ENCODE peak calls at places on chromosome 20, in ten cellular contexts. N is iPS DF 6.9, E is ovary, L is uterus, V is transverse colon, S is Caco-2, Q is GM23248, D is colonic mucosa, Z is fibroblast of lung, C is upper lobe of right lung. Y is an unnamed sample. For H3K9me3, the result is how much of the 10 kb centered on the place peaks cover.

GRCh38 chr20:9534025-9534424 is 19.6 kb downstream of the LAMP5 start:
- DNase-seq in D (no peak), Z (no peak), L (no peak), Q (no peak), S (no peak), E (no peak), C (no peak), N (no peak), V (no peak), Y (no peak)

GRCh38 chr20:2697768-2698167 is 5.2 kb downstream of the EBF4 start:
- DNase-seq in E (no peak), Z (no peak), C (no peak), S (no peak), Q (no peak), N (no peak), V (no peak), D (peak), L (no peak), Y (no peak)

GRCh38 chr20:35315199-35316020 is 23.2 kb upstream of the FAM83C start:
- DNase-seq in E (no peak), Z (no peak), D (no peak), V (no peak), Q (peak), L (no peak), S (no peak), N (no peak), C (no peak), Y (no peak)

GRCh38 chr20:21523895-21524294 is 10.0 kb upstream of the NKX2-2 start:
- DNase-seq in V (no peak), C (no peak), N (no peak), L (no peak), Q (no peak), E (no peak), Z (no peak), S (no peak), D (no peak), Y (no peak)

GRCh38 chr20:6956056-6956455 is 188.6 kb downstream of the BMP2 start:
- DNase-seq in S (no peak), D (no peak), E (no peak), N (no peak), V (no peak), L (no peak), Q (no peak), C (no peak), Z (peak), Y (no peak)

GRCh38 chr20:33506576-33506975 is 16.7 kb downstream of the CBFA2T2 start:
- DNase-seq in C (no peak), Q (no peak), V (no peak), E (no peak), S (no peak), L (no peak), Z (no peak), D (no peak), N (no peak), Y (no peak)

GRCh38 chr20:44342240-44342639 is 5.4 kb downstream of the R3HDML start:
- DNase-seq in N (no peak), C (peak), S (no peak), Z (no peak), D (no peak), L (no peak), E (no peak), Q (peak), V (no peak), Y (no peak)

GRCh38 chr20:21100590-21101452 is 5.3 kb downstream of the LINC00237 start:
- DNase-seq in N (no peak), S (peak), V (no peak), Q (peak), D (peak), E (no peak), C (peak), Z (peak), L (no peak), Y (no peak)

GRCh38 chr20:53040678-53041674 is 68.8 kb downstream of the TSHZ2 start:
- DNase-seq in E (peak), Z (peak), V (no peak), L (peak), C (no peak), N (no peak), S (no peak), Q (peak), D (peak), Y (no peak)

GRCh38 chr20:63314566-63315239 is 21.7 kb downstream of the COL20A1 start:
- DNase-seq in C (peak), Q (no peak), Z (no peak), V (no peak), S (no peak), N (no peak), E (peak), L (no peak), D (no peak), Y (no peak)

GRCh38 chr20:22673467-22673866 is 89.1 kb upstream of the FOXA2 start:
- DNase-seq in N (no peak), Q (no peak), S (no peak), Z (no peak), D (no peak), L (no peak), V (no peak), C (no peak), E (no peak), Y (no peak)

GRCh38 chr20:63127700-63128364 is 88.1 kb downstream of the YTHDF1 start:
- DNase-seq in L (no peak), Z (no peak), S (no peak), D (no peak), Q (no peak), C (peak), E (no peak), V (no peak), N (no peak), Y (no peak)

GRCh38 chr20:63819224-63819917 is 11.7 kb downstream of the ZBTB46 start:
- DNase-seq in Z (peak), Q (peak), C (no peak), D (no peak), N (no peak), L (peak), S (peak), E (no peak), V (peak), Y (peak)

GRCh38 chr20:63645218-63645617 is 8.0 kb downstream of the STMN3 start:
- DNase-seq in D (no peak), C (no peak), E (no peak), S (no peak), Q (no peak), V (no peak), N (no peak), Z (no peak), L (no peak), Y (no peak)

GRCh38 chr20:3090565-3090964 is 6.0 kb upstream of the AVP start:
- DNase-seq in E (no peak), L (no peak), C (no peak), S (no peak), Q (no peak), N (no peak), D (no peak), Z (no peak), V (no peak), Y (no peak)

GRCh38 chr20:58328836-58329235 is 19.3 kb downstream of the RAB22A start:
- DNase-seq in D (no peak), E (no peak), C (no peak), N (no peak), S (no peak), V (no peak), Z (no peak), Q (no peak), L (no peak), Y (no peak)

GRCh38 chr20:33859751-33860150 is 48.6 kb downstream of the CHMP4B start:
- DNase-seq in N (no peak), Z (no peak), V (no peak), C (no peak), L (no peak), E (no peak), D (no peak), Q (no peak), S (no peak), Y (no peak)

GRCh38 chr20:8722277-8722928 is 346.5 kb upstream of the PLCB4 start:
- DNase-seq in S (peak), E (no peak), Q (peak), V (peak), N (peak), Z (peak), D (peak), C (no peak), L (peak), Y (peak)

GRCh38 chr20:64035066-64035932 is 683 bp upstream of the C20orf204 start:
- DNase-seq in S (no peak), D (no peak), Q (no peak), C (peak), V (no peak), L (no peak), N (no peak), Z (no peak), E (no peak), Y (no peak)

GRCh38 chr20:38473353-38473795 is 731 bp downstream of the RALGAPB start:
- DNase-seq in N (no peak), V (no peak), C (no peak), Z (peak), Q (peak), E (no peak), L (no peak), D (no peak), S (no peak), Y (no peak)

GRCh38 chr20:4795394-4795793 is 73.7 kb downstream of the PRND start:
- DNase-seq in V (no peak), D (no peak), Z (peak), L (no peak), E (no peak), Q (peak), C (no peak), S (no peak), N (no peak), Y (no peak)

GRCh38 chr20:513429-513828 is 30.2 kb downstream of the CSNK2A1 start:
- DNase-seq in V (no peak), Z (peak), S (no peak), N (no peak), Q (peak), E (no peak), C (no peak), D (no peak), L (no peak), Y (no peak)

GRCh38 chr20:17376031-17376430 is 149.2 kb downstream of the PCSK2 start:
- DNase-seq in Z (no peak), C (no peak), L (no peak), D (no peak), V (no peak), E (no peak), Q (no peak), N (no peak), S (no peak), Y (no peak)

GRCh38 chr20:45012682-45013302 is 46.5 kb downstream of the STK4 start:
- DNase-seq in D (no peak), V (no peak), Q (peak), S (peak), E (no peak), N (peak), Z (peak), L (no peak), C (no peak), Y (no peak)

DNA sequence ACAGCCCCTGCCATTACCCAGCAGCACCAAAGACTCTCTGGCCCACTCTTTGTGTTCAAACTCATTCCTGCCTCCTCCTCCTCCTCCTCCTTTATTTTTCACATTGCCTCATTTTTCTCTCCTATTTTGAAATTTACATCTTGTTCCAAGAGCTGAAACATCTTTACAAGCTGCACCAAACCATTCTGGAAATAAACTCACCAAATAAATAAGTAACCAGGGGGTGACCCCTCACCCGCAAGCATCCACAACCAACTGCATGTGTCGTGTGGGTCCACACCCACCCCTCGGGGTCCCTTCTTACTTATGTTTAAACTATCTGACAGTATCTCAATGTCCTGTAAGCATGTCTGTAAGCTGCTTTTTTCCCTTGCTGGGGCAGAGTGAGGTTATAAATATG is 1.4 kb downstream of the KCNB1 start:
- DNase-seq in C (no peak), Q (no peak), D (no peak), Z (no peak), S (no peak), L (no peak), N (no peak), E (no peak), V (no peak), Y (no peak)
- H3K4me3 ChIP-seq in C (no peak), Q (no peak), D (no peak), Z (no peak), S (no peak), L (no peak), N (no peak), E (no peak), V (no peak), Y (no peak)

GRCh38 chr20:1688886-1689538 is 31.4 kb upstream of the SIRPG start:
- DNase-seq in Q (no peak), D (no peak), Z (no peak), V (no peak), N (peak), S (no peak), C (no peak), L (no peak), E (no peak), Y (no peak)
- H3K9me3 ChIP-seq in Q (under half), D (under half), Z (under half), V (under half), N (under half), S (under half), C (under half), L (under half), E (under half), Y (under half)

GRCh38 chr20:47785900-47786762 is 850 bp upstream of the SULF2 start:
- DNase-seq in N (no peak), V (peak), Z (peak), E (peak), L (peak), C (no peak), Q (peak), D (peak), S (peak), Y (peak)

GRCh38 chr20:47785321-47785899 is at the start of gene SULF2:
- DNase-seq in Z (no peak), D (peak), S (peak), C (no peak), L (peak), Q (peak), V (peak), E (peak), N (no peak), Y (peak)

GRCh38 chr20:47784599-47785320 is 521 bp downstream of the SULF2 start:
- DNase-seq in L (peak), N (no peak), C (no peak), D (peak), S (peak), Q (peak), V (peak), Z (peak), E (peak), Y (no peak)

GRCh38 chr20:47782920-47783552 is 2.2 kb downstream of the SULF2 start:
- DNase-seq in N (no peak), C (no peak), Q (no peak), D (no peak), V (no peak), Z (no peak), S (peak), L (no peak), E (no peak), Y (no peak)

DNA sequence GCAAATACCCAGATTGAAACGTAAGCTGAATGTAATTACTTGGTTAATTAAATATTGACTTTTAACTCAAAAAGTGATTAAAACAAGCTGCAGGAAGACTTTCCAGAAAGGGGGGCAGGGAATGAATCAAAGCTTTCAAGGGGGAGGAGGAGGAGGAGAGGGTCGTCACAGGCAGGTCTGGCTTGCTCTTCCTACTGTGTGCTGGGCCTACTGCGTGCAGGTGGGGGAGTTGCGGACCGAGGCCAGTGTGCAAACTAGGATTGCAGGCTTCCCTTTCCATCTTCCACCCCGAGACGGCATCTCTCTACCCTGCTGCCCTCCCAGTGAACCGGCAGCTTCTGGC is 1.1 kb downstream of the SULF2 start:
- DNase-seq in D (no peak), E (no peak), S (no peak), Q (no peak), C (no peak), L (no peak), Z (no peak), N (no peak), V (no peak), Y (no peak)
- H3K4me3 ChIP-seq in D (peak), E (peak), S (peak), Q (peak), C (peak), L (peak), Z (peak), N (peak), V (peak), Y (peak)

DNA sequence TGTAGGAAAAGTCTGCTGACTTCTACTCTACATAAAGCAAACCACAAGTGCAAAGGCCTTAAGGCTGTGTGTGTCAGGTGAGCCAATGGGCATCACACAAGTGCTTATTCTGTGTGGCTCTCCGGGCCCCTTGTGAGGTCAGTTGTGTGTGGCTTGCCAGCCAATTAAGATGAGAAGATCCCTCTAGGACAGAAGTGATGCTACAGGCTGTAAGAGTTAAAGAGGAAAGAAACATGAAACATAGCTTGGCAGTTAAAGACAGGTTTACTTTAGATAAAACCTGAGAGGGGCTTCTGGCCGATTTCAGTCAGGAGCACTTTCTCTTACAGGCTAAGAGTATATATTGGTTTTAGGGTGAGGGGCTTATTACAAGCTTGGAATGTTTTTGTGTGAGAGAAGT is 242.4 kb downstream of the NFATC2 start:
- DNase-seq in S (no peak), V (no peak), E (no peak), Q (no peak), C (no peak), N (no peak), L (no peak), Z (no peak), D (no peak), Y (no peak)
- H3K9me3 ChIP-seq in S (half or more), V (under half), E (under half), Q (under half), C (under half), N (under half), L (under half), Z (under half), D (under half), Y (under half)

GRCh38 chr20:61746147-61746646 is 319.5 kb downstream of the TAF4 start:
- DNase-seq in V (no peak), S (no peak), N (no peak), L (no peak), C (no peak), Z (no peak), Q (no peak), D (no peak), E (no peak), Y (no peak)

GRCh38 chr20:61745397-61746146 is 320.1 kb downstream of the TAF4 start:
- DNase-seq in L (no peak), E (no peak), Q (no peak), D (no peak), V (no peak), S (no peak), Z (no peak), C (no peak), N (no peak), Y (no peak)

GRCh38 chr20:61743606-61744005 is 322.1 kb downstream of the TAF4 start:
- DNase-seq in S (no peak), L (no peak), E (no peak), V (no peak), C (no peak), N (no peak), Z (no peak), D (no peak), Q (no peak), Y (no peak)

GRCh38 chr20:61746781-61747180 is 318.9 kb downstream of the TAF4 start:
- DNase-seq in Q (no peak), E (no peak), C (no peak), D (no peak), Z (no peak), V (no peak), S (no peak), N (no peak), L (no peak), Y (no peak)

GRCh38 chr20:61744691-61745396 is 320.8 kb downstream of the TAF4 start:
- DNase-seq in C (no peak), Q (peak), N (no peak), S (no peak), V (no peak), L (no peak), E (no peak), Z (peak), D (no peak), Y (no peak)
- H3K4me3 ChIP-seq in C (no peak), Q (no peak), N (no peak), S (no peak), V (no peak), L (no peak), E (no peak), Z (no peak), D (no peak), Y (no peak)

DNA sequence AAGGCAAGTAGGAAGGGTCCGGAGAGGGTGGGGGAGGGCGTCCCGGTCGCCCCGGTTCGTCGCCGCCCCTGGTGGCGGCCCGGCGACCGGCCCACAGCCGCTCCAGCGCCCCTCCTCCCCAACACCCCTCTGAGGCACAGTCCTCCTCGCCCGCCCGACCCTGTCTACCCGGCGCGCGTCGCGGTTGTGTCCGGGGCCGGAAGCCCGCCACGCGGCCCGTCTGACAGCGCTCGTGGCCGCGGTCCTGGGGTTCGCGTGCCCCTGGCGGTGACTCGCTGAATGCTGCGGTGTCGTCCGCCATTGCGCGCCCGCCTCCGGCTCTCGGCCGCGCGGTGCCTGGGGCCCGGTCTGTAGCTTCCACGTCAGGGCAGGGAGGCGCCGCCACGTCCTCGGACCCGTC is 335.3 kb upstream of the DEFB115 start:
- DNase-seq in N (no peak), L (no peak), C (peak), E (no peak), V (no peak), Q (no peak), D (no peak), Z (no peak), S (no peak), Y (no peak)
- H3K9me3 ChIP-seq in N (under half), L (under half), C (under half), E (under half), V (under half), Q (under half), D (under half), Z (under half), S (under half), Y (under half)

Y was measured in testis.